ENCODE peak calls at places on chromosomes 5 and 9, in seven cellular contexts. B is prostate gland, Y is GM23338, H is fibroblast of lung, Q is neuronal stem cell, Z is ovary, K is pancreas. R is an unnamed sample. For H3K4me1, the result is how much of the 10 kb centered on the place peaks cover.

GRCh38 chr9:134689320-134690181 is 47.9 kb downstream of the COL5A1 start:
- DNase-seq in H (peak), Z (peak), Q (peak), K (peak), Y (peak), B (peak), R (peak)

GRCh38 chr5:72988769-72989168 is 32.9 kb downstream of the FCHO2 start:
- DNase-seq in Q (no peak), Y (no peak), K (no peak), H (no peak), B (no peak), Z (no peak), R (no peak)

GRCh38 chr9:124697326-124698200 is 73.5 kb downstream of the NR6A1 start:
- DNase-seq in B (no peak), Y (no peak), K (no peak), H (peak), Z (no peak), Q (no peak), R (no peak)

GRCh38 chr5:1787472-1788047 is 12.1 kb downstream of the MRPL36 start:
- DNase-seq in Q (no peak), H (no peak), Y (no peak), K (no peak), Z (no peak), B (no peak), R (no peak)

GRCh38 chr9:101028346-101029299 is at the start of gene PLPPR1:
- DNase-seq in Y (peak), Q (peak), B (peak), Z (no peak), H (peak), K (peak), R (peak)

GRCh38 chr9:124768275-124768674 is 2.8 kb downstream of the NR6A1 start:
- DNase-seq in B (no peak), Z (no peak), Q (no peak), H (no peak), Y (no peak), K (no peak), R (no peak)

GRCh38 chr5:104370523-104370922 is 807.9 kb upstream of the NUDT12 start:
- DNase-seq in Q (no peak), K (no peak), H (no peak), B (no peak), Z (no peak), Y (no peak), R (no peak)

GRCh38 chr5:19547640-19548039 is 440.4 kb downstream of the CDH18 start:
- DNase-seq in Z (no peak), H (peak), K (no peak), Q (no peak), Y (no peak), B (no peak), R (no peak)

GRCh38 chr5:138824516-138824915 is 50.6 kb downstream of the LRRTM2 start:
- DNase-seq in B (no peak), Z (no peak), H (no peak), K (no peak), Q (no peak), Y (no peak), R (no peak)

GRCh38 chr9:76323481-76323880 is 70.7 kb downstream of the RFK start:
- DNase-seq in H (no peak), K (no peak), Z (no peak), B (no peak), Q (no peak), Y (no peak), R (no peak)

GRCh38 chr5:1951165-1951816 is 68.6 kb upstream of the IRX4 start:
- DNase-seq in Y (no peak), B (no peak), H (no peak), Q (no peak), K (no peak), Z (no peak), R (no peak)

GRCh38 chr5:138955013-138955660 is 80.0 kb upstream of the LRRTM2 start:
- DNase-seq in H (peak), Y (no peak), K (peak), Q (no peak), Z (no peak), B (no peak), R (peak)

GRCh38 chr5:139788294-139788875 is 7.2 kb upstream of the PSD2 start:
- DNase-seq in H (no peak), K (no peak), Y (peak), Q (peak), B (peak), Z (no peak), R (no peak)

GRCh38 chr5:59367791-59368394 is 525.6 kb downstream of the PDE4D start:
- DNase-seq in H (peak), B (peak), Y (peak), Z (peak), K (peak), Q (peak), R (peak)

GRCh38 chr9:137672907-137673791 is 54.3 kb downstream of the EHMT1 start:
- DNase-seq in K (no peak), H (peak), B (peak), Z (peak), Y (peak), Q (no peak), R (peak)

GRCh38 chr5:14818931-14819790 is 52.4 kb downstream of the ANKH start:
- DNase-seq in H (no peak), B (no peak), Q (no peak), Z (no peak), K (no peak), Y (no peak), R (no peak)

GRCh38 chr9:106945727-106946690 is 83.0 kb downstream of the ZNF462 start:
- DNase-seq in H (peak), Y (no peak), K (no peak), Z (no peak), B (no peak), Q (no peak), R (no peak)

GRCh38 chr9:114854736-114855355 is 49.0 kb upstream of the TNFSF15 start:
- DNase-seq in B (no peak), H (no peak), K (no peak), Q (no peak), Z (no peak), Y (no peak), R (no peak)
- H3K4me1 ChIP-seq in B (under half), H (under half), K (under half), Q (under half), Z (under half), Y (under half), R (under half)

DNA sequence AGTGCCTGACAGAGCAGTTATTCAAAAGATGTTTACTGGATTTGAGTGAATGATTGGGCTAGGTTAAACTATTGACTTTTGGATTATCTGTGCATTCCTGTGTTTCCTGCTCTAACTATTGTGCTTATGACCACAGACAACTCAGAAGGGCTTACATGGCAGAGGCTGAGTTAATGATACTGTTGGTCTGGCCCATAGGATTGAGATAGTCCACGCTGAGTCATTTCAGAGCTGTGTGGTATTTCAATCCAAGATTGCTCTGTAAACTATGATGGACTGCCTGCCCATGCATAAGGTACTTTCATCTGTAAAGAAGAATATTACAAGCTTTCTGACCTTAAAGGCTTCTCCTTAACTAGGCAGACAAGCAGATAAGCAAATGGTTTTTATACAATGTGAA is 49.1 kb upstream of the SLIT3 start:
- DNase-seq in Z (no peak), B (no peak), Q (no peak), H (peak), Y (no peak), K (no peak), R (no peak)
- H3K4me1 ChIP-seq in Z (under half), B (under half), Q (under half), H (under half), Y (under half), K (under half), R (under half)

DNA sequence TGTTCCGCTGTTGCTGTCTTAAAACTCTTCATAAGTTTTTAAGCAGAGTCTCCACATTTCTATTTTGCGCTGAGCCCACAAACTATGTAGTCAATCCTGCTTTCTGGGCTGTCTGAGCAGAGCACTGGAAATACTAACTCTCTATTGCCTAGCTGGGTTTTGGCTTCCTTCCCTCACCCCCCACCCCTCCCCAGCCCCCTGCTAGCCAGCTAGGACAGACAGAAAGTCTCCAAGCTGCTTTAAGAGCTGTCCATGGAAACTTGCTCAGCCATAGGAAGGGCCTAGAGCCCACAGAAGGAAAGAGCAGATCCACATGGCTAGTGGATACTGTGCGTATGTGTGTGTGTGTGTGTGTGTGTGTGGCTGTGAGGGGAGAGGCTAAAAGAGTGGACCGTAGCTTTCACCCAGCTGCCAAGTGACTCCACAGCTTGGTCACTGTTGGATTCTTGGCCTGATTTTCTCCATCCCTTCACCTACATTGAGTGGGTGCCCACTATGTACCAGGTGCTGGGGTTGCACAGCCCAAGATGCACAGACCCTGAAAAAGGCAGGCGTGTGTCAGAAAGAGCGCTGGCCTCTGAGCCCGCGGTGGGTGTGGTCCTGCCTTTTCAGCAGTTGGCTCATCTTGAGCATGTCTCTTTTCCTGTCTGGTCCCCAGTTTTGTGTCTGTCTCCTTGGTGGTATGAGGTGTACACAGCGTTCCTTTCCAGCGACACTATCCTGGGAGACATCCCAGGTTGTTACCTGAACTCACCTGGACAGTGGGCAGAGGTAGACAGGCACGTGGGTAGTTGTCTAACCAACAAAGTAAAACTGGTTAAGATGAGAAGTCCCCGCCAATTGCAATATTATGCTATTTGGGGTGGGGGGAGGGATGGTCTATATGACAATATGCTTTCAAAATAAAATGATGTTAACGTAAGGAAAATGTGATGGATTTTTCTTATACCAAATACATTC is 5.4 kb upstream of the NKX2-5 start:
- DNase-seq in Q (no peak), B (no peak), H (no peak), K (no peak), Z (no peak), Y (peak), R (no peak)
- H3K4me1 ChIP-seq in Q (under half), B (under half), H (under half), K (under half), Z (under half), Y (half or more), R (under half)

GRCh38 chr9:70480405-70480980 is 66.0 kb upstream of the KLF9 start:
- DNase-seq in B (peak), Z (peak), Y (no peak), H (peak), K (peak), Q (no peak), R (peak)
- H3K4me1 ChIP-seq in B (half or more), Z (under half), Y (under half), H (under half), K (under half), Q (under half), R (under half)

DNA sequence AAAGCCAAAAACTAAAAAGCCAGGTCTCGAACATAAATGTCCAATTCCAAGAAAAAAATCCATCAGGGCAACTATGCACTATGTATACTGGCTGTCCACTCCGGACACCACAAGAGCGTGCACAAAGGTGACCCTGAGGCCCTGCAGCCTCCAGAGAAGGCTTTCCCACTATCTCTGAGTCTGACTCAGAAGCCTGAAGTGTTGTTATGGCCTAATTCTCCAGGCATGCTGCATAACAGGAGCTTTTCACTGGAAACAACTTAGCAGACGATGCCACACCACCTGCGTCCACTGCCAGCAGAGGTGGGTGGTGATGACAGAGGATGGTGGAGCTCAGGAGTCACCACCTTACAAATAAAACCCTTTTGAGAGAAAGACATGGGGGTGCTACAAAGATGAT is 63.7 kb downstream of the HABP4 start:
- DNase-seq in Y (no peak), Z (no peak), K (no peak), H (peak), Q (no peak), B (no peak), R (no peak)
- H3K4me1 ChIP-seq in Y (under half), Z (under half), K (under half), H (under half), Q (under half), B (under half), R (under half)

GRCh38 chr9:93471135-93471534 is 17.8 kb upstream of the FAM120AOS start:
- DNase-seq in Y (no peak), Z (no peak), Q (no peak), K (no peak), B (no peak), H (no peak), R (no peak)

GRCh38 chr9:93470391-93470790 is 17.0 kb upstream of the FAM120AOS start:
- DNase-seq in K (no peak), Y (no peak), H (no peak), B (no peak), Z (no peak), Q (no peak), R (no peak)

GRCh38 chr9:93467462-93467861 is 14.1 kb upstream of the FAM120AOS start:
- DNase-seq in K (no peak), Y (no peak), Q (no peak), B (no peak), Z (no peak), H (no peak), R (no peak)

GRCh38 chr9:93467062-93467416 is 13.7 kb upstream of the FAM120AOS start:
- DNase-seq in K (no peak), Z (no peak), Y (no peak), B (no peak), Q (no peak), H (no peak), R (no peak)

DNA sequence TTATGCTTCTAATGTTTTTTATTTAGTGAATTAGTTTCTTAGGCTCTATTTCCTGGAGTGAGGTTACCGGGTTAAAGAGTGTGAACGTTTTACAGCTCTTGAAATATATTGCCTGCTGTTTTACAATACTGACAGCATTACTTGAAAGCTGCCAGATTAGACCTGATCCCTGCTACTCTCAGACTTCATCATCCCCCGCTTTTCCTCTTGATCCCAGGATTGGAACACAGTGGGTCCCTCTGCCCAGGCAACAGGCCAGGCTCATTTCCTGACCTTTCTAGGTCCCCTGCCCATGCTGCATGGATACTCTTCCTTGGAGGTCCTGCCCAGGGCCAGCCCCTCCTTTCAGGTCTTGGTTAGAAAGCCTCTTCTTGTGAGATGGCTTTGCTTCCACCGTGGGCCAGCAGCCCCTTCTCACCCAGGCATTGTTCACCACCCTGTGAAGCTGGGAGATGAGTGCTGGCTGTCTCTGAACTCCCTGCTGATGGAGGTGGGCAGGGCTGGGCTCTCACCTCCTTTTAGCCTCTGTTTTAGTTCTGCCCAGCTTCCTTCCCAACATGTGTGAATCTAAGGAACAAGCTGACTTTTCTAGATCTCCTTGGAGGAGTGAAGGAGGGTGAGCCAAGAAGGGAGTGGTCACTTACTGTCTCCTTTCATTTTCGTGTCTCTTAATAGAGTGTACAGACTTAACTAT is 15.5 kb upstream of the FAM120AOS start:
- DNase-seq in H (peak), Z (no peak), B (no peak), Y (no peak), K (no peak), Q (no peak), R (no peak)
- H3K4me1 ChIP-seq in H (under half), Z (under half), B (under half), Y (half or more), K (under half), Q (under half), R (under half)